ENCODE peak calls at places on chromosome 18, in four cellular contexts. R, P, E and V are unnamed samples.

GRCh38 chr18:62876828-62877227 is 161.5 kb downstream of the PHLPP1 start:
- DNase-seq in E (no peak), P (no peak), R (no peak), V (no peak)

GRCh38 chr18:50632895-50633515 is 73.1 kb downstream of the MAPK4 start:
- DNase-seq in P (no peak), E (no peak), R (no peak), V (no peak)

GRCh38 chr18:44601447-44601846 is 79.2 kb upstream of the SETBP1 start:
- DNase-seq in P (no peak), R (peak), E (no peak), V (no peak)

GRCh38 chr18:22385718-22386117 is 32.0 kb downstream of the CTAGE1 start:
- DNase-seq in R (peak), P (no peak), E (no peak), V (no peak)

GRCh38 chr18:26791676-26792075 is 73.8 kb downstream of the AQP4 start:
- DNase-seq in E (no peak), P (no peak), R (no peak), V (no peak)

GRCh38 chr18:32461704-32462272 is 8.9 kb downstream of the GAREM1 start:
- DNase-seq in E (no peak), P (no peak), R (no peak), V (no peak)

GRCh38 chr18:24398515-24398914 is 891 bp upstream of the OSBPL1A start:
- DNase-seq in R (no peak), E (no peak), P (no peak), V (no peak)

GRCh38 chr18:58915006-58915799 is 50.5 kb downstream of the ZNF532 start:
- DNase-seq in E (no peak), P (no peak), R (no peak), V (no peak)

GRCh38 chr18:27713727-27714080 is 463.2 kb downstream of the CDH2 start:
- DNase-seq in P (no peak), E (no peak), R (peak), V (no peak)

GRCh38 chr18:1103567-1103966 is 198.9 kb downstream of the ADCYAP1 start:
- DNase-seq in R (no peak), E (no peak), P (no peak), V (no peak)

GRCh38 chr18:53991202-53991601 is 233.3 kb downstream of the MBD2 start:
- DNase-seq in P (no peak), R (peak), E (no peak), V (no peak)

GRCh38 chr18:13823707-13824395 is at the start of gene MC5R:
- DNase-seq in E (peak), P (peak), R (peak), V (no peak)

GRCh38 chr18:44715245-44715644 is 34.6 kb downstream of the SETBP1 start:
- DNase-seq in E (no peak), R (peak), P (no peak), V (no peak)